ENCODE peak calls at places on chromosomes 11 and 22, in ten cellular contexts. M is iris pigment epithelial cell; S is aorta; Z is stromal cell of bone marrow; X is HS-5; N is activated T-cell treated with anti-CD3 and anti-CD28 coated beads, Interleukin-2, amount 50 U/mL, for 1 hour; A is immature natural killer cell; W is skeletal muscle cell; V is CD8-positive, alpha-beta T cell; G is posterior vena cava. U is an unnamed sample.

GRCh38 chr22:49933236-49933921 is 14.9 kb downstream of the CRELD2 start:
- DNase-seq in M (no peak), S (no peak), Z (no peak), X (no peak), N (no peak), A (no peak), W (no peak), V (no peak), G (no peak), U (no peak)

GRCh38 chr11:114340311-114341131 is 44.3 kb downstream of the NNMT start:
- DNase-seq in M (peak; percentile 77), S (peak; percentile 64), Z (peak; percentile 68), X (peak; percentile 69), N (peak; percentile 28), A (peak; percentile 13), W (peak; percentile 47), V (peak; percentile 30), G (peak; percentile 84), U (peak; percentile 70)

GRCh38 chr11:15670520-15671070 is 555.9 kb downstream of the INSC start:
- DNase-seq in M (no peak), S (no peak), Z (no peak), X (no peak), N (no peak), A (no peak), W (no peak), V (no peak), G (no peak), U (no peak)

GRCh38 chr11:78061921-78062311 is 1.7 kb upstream of the THRSP start:
- DNase-seq in M (no peak), S (no peak), Z (no peak), X (no peak), N (no peak), A (no peak), W (no peak), V (no peak), G (peak; percentile 40), U (no peak)

GRCh38 chr11:78420255-78420764 is 2.7 kb upstream of the GAB2 start:
- DNase-seq in M (peak; percentile 92), S (peak; percentile 86), Z (peak; percentile 81), X (no peak), N (peak; percentile 60), A (peak; percentile 23), W (peak; percentile 53), V (peak; percentile 55), G (peak; percentile 95), U (peak; percentile 80)

GRCh38 chr22:35150163-35151107 is 84.5 kb downstream of the ISX start:
- DNase-seq in M (peak; percentile 24), S (peak; percentile 59), Z (no peak), X (no peak), N (peak; percentile 58), A (peak; percentile 15), W (no peak), V (peak; percentile 56), G (no peak), U (peak; percentile 3)

GRCh38 chr11:95335989-95336388 is 105.0 kb upstream of the SESN3 start:
- DNase-seq in M (no peak), S (no peak), Z (no peak), X (no peak), N (no peak), A (no peak), W (no peak), V (no peak), G (no peak), U (no peak)

GRCh38 chr22:40485813-40486610 is 115.6 kb downstream of the SGSM3 start:
- DNase-seq in M (peak; percentile 69), S (no peak), Z (no peak), X (no peak), N (no peak), A (no peak), W (no peak), V (no peak), G (no peak), U (no peak)

GRCh38 chr11:2211113-2211971 is 39.7 kb upstream of the TH start:
- DNase-seq in M (no peak), S (no peak), Z (no peak), X (no peak), N (no peak), A (no peak), W (no peak), V (peak; percentile 6), G (peak; percentile 65), U (no peak)

GRCh38 chr11:33039274-33040126 is at the start of gene TCP11L1:
- DNase-seq in M (peak; percentile 94), S (peak; percentile 96), Z (peak; percentile 85), X (peak; percentile 85), N (peak; percentile 83), A (peak; percentile 80), W (peak; percentile 80), V (peak; percentile 83), G (peak; percentile 98), U (peak; percentile 89)

GRCh38 chr22:34105461-34106062 is 185.3 kb upstream of the LARGE1 start:
- DNase-seq in M (peak; percentile 3), S (peak; percentile 55), Z (peak; percentile 1), X (no peak), N (no peak), A (no peak), W (no peak), V (peak; percentile 10), G (no peak), U (no peak)

GRCh38 chr11:76524919-76525318 is 80.1 kb downstream of the EMSY start:
- DNase-seq in M (peak; percentile 28), S (no peak), Z (peak; percentile 75), X (peak; percentile 13), N (no peak), A (no peak), W (peak; percentile 31), V (no peak), G (no peak), U (peak; percentile 68)

GRCh38 chr22:49083607-49084006 is 744.1 kb downstream of the BRD1 start:
- DNase-seq in M (no peak), S (no peak), Z (no peak), X (no peak), N (no peak), A (no peak), W (no peak), V (no peak), G (peak; percentile 58), U (no peak)

GRCh38 chr11:129143335-129143734 is 48.8 kb downstream of the ARHGAP32 start:
- DNase-seq in M (peak; percentile 99), S (peak; percentile 91), Z (peak; percentile 100), X (peak; percentile 96), N (no peak), A (no peak), W (peak; percentile 99), V (no peak), G (peak; percentile 95), U (peak; percentile 96)

GRCh38 chr22:37303821-37304274 is 21.5 kb downstream of the CYTH4 start:
- DNase-seq in M (peak; percentile 93), S (peak; percentile 77), Z (peak; percentile 87), X (peak; percentile 77), N (no peak), A (no peak), W (peak; percentile 66), V (peak; percentile 63), G (no peak), U (peak; percentile 60)

U was measured in fibroblast of the conjunctiva.